ENCODE peak calls at places on chromosomes 12 and 14, in four cellular contexts. Z, N, X and S are unnamed samples.

GRCh38 chr14:97709552-97709951 is 912.4 kb downstream of the VRK1 start:
- DNase-seq in Z (no peak), X (no peak), N (no peak), S (no peak)

GRCh38 chr12:39122562-39123204 is 217.3 kb upstream of the CPNE8 start:
- DNase-seq in X (no peak), N (no peak), Z (no peak), S (no peak)

GRCh38 chr12:2924019-2924418 is 33.3 kb downstream of the TULP3 start:
- DNase-seq in N (peak), X (no peak), Z (peak), S (no peak)

GRCh38 chr12:52647601-52648000 is 4.4 kb downstream of the KRT2 start:
- DNase-seq in N (no peak), X (no peak), Z (no peak), S (no peak)

GRCh38 chr14:99118046-99118721 is 153.8 kb downstream of the BCL11B start:
- DNase-seq in Z (no peak), N (no peak), X (no peak), S (no peak)

GRCh38 chr12:67650528-67651379 is 2.2 kb downstream of the DYRK2 start:
- DNase-seq in Z (no peak), X (no peak), N (no peak), S (peak)

GRCh38 chr12:30111719-30112118 is 328.0 kb upstream of the TMTC1 start:
- DNase-seq in N (no peak), X (no peak), Z (no peak), S (no peak)

GRCh38 chr12:98973395-98973794 is 328.3 kb downstream of the APAF1 start:
- DNase-seq in N (no peak), Z (peak), X (no peak), S (no peak)

GRCh38 chr14:77041837-77042557 is 13.5 kb upstream of the IRF2BPL start:
- DNase-seq in N (peak), Z (peak), X (no peak), S (peak)

GRCh38 chr14:105477659-105478623 is 3.3 kb downstream of the CRIP2 start:
- DNase-seq in X (no peak), Z (no peak), N (no peak), S (no peak)

GRCh38 chr12:46675736-46676135 is 150.1 kb downstream of the SLC38A4 start:
- DNase-seq in X (no peak), Z (peak), N (no peak), S (peak)

GRCh38 chr14:94000986-94001385 is 3.9 kb downstream of the CCDC197 start:
- DNase-seq in N (no peak), Z (no peak), X (no peak), S (no peak)

GRCh38 chr14:94000267-94000666 is 3.2 kb downstream of the CCDC197 start:
- DNase-seq in N (no peak), Z (no peak), X (no peak), S (no peak)

GRCh38 chr14:93997933-93998870 is 1.1 kb downstream of the CCDC197 start:
- DNase-seq in X (no peak), Z (no peak), N (no peak), S (no peak)

GRCh38 chr14:93998871-93999403 is 1.8 kb downstream of the CCDC197 start:
- DNase-seq in X (no peak), Z (no peak), N (no peak), S (peak)

DNA sequence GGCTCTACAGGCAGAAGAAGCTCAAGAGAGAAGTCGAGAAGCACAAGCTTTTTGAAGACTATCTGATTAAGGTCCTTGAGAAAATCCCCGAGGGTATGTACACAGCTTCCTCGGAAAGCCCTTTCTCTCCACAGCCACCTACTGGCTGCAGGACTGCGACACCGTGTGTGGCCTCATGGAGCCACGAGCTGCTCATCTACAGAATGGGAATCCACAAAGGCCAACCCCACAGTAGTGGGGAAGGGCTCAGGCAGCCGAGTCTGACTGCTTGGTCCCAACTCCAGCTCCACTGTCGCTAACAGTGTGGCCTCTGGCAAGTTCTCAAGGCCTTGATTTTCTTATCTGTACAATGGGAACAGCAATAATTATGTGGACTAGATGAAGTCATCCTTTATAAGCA is 2.5 kb downstream of the CCDC197 start:
- DNase-seq in X (no peak), Z (no peak), N (no peak), S (peak)
- TF ChIP-seq CTCF in X (no peak), Z (no peak), N (no peak), S (peak)

GRCh38 chr14:64745511-64746041 is 41.4 kb downstream of the PLEKHG3 start:
- DNase-seq in X (no peak), N (no peak), Z (peak), S (no peak)
- TF ChIP-seq CTCF in X (no peak), N (no peak), Z (peak), S (no peak)

GRCh38 chr14:74488788-74489397 is 4.2 kb downstream of the NPC2 start:
- DNase-seq in X (no peak), Z (peak), N (peak), S (peak)

GRCh38 chr14:74492413-74493342 is at the start of gene NPC2:
- DNase-seq in Z (peak), N (no peak), X (no peak), S (no peak)

GRCh38 chr14:74495356-74495755 is 1.8 kb downstream of the ISCA2 start:
- DNase-seq in Z (no peak), N (no peak), X (no peak), S (no peak)

GRCh38 chr14:74493343-74494261 is at the start of gene ISCA2:
- DNase-seq in X (peak), N (peak), Z (peak), S (peak)

DNA sequence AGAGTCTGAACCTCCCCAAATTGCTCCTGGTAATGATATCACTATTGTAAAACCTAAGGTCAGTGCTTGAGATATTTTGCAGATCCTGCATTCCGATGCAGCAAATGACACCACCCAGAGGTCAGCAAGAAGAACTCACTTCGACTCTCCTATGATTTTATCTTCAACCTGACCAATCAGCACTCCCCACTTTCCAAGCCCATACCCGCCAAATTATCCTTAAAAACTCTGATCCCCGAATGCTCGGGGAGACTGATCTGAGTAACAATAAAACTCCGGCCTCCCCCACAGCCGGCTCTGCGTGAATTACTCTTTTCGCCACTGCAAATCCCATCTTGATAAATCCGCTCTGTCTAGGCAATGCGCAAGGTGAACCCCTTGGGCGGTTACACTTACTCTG is 1.2 kb downstream of the NPC2 start:
- DNase-seq in X (no peak), N (peak), Z (peak), S (peak)
- TF ChIP-seq CTCF in X (no peak), N (no peak), Z (peak), S (peak)

GRCh38 chr12:42810006-42810405 is 220.5 kb upstream of the PRICKLE1 start:
- DNase-seq in N (no peak), X (no peak), Z (peak), S (no peak)

GRCh38 chr12:42812086-42812485 is 222.5 kb upstream of the PRICKLE1 start:
- DNase-seq in X (no peak), Z (no peak), N (no peak), S (no peak)

GRCh38 chr12:42807766-42808165 is 218.2 kb upstream of the PRICKLE1 start:
- DNase-seq in Z (peak), N (no peak), X (no peak), S (no peak)

GRCh38 chr12:42807251-42807650 is 217.7 kb upstream of the PRICKLE1 start:
- DNase-seq in X (no peak), Z (no peak), N (no peak), S (no peak)

DNA sequence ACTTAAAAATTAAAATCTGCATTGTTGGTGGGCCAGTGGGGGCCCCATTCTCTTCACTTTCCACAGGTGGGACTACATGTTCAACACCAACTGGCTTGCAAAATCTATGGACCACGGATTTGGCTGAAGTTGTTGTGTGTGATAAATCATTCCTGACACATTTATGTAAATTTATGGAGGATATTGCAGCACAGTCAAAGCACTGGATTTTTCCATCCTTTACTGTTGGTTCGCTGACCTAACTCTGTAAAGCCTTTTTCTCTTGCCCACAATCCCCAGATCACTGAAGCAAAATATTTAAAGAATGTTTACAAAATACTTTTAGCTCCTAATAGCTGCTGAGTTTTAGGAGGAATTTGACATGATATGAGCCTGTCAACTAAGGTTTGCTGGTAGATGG is 219.7 kb upstream of the PRICKLE1 start:
- DNase-seq in Z (peak), X (no peak), N (no peak), S (no peak)
- TF ChIP-seq CTCF in Z (no peak), X (no peak), N (no peak), S (no peak)

GRCh38 chr12:57389033-57389432 is 41.8 kb downstream of the R3HDM2 start:
- DNase-seq in Z (peak), N (peak), X (no peak), S (no peak)

GRCh38 chr12:57385586-57385985 is 45.3 kb downstream of the R3HDM2 start:
- DNase-seq in X (no peak), N (no peak), Z (no peak), S (peak)

GRCh38 chr12:57390174-57390573 is 40.7 kb downstream of the R3HDM2 start:
- DNase-seq in N (no peak), X (no peak), Z (no peak), S (no peak)

GRCh38 chr12:57386187-57386720 is 44.6 kb downstream of the R3HDM2 start:
- DNase-seq in X (no peak), Z (no peak), N (no peak), S (no peak)

DNA sequence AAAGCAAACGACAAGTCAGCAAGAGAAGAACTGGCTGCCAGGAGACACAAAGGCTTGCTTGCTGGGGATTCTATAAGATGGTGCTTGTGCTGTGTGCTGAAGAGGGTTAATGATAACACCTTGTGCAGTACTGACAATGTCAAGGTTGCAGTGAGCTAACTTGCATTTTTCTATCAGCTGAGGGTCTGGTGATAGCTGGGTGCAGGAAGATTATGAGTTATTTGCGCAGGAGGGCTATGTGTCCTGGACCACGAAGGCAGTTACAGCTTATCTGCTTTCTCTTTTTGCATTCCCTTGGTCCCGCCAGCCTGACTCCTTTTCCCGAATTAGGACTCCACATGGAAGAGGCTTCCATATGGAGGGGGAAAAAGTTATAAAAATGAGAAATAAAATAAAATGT is 42.4 kb downstream of the R3HDM2 start:
- DNase-seq in Z (no peak), X (no peak), N (no peak), S (no peak)
- TF ChIP-seq CTCF in Z (no peak), X (no peak), N (no peak), S (no peak)

DNA sequence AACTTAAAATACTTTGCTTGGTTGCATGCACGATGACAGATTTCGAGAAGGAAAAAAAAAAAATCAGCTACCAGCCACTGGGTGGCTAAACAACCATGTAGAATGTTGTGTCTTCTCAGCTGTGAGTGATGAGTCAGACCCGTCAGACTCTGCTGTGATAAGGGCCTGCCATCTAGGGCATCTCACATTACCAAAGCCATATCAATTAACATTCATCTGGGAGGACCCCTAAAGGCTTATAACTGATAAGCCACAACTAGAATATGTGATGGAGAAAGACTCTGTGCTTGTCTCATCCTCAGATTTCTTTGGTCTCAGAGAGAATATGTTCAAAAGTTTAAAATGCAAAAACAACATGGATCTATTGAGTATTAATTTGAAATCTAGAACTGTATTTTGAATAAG is 111.5 kb downstream of the PAX9 start:
- DNase-seq in Z (peak), N (no peak), X (no peak), S (no peak)
- TF ChIP-seq CTCF in Z (peak), N (no peak), X (no peak), S (no peak)

GRCh38 chr12:13609874-13610273 is 371.5 kb downstream of the GRIN2B start:
- DNase-seq in Z (no peak), X (no peak), N (no peak), S (no peak)

GRCh38 chr12:13602217-13602616 is 379.2 kb downstream of the GRIN2B start:
- DNase-seq in X (no peak), N (no peak), Z (no peak), S (no peak)

GRCh38 chr12:13606290-13606689 is 375.1 kb downstream of the GRIN2B start:
- DNase-seq in Z (no peak), X (no peak), N (no peak), S (no peak)

DNA sequence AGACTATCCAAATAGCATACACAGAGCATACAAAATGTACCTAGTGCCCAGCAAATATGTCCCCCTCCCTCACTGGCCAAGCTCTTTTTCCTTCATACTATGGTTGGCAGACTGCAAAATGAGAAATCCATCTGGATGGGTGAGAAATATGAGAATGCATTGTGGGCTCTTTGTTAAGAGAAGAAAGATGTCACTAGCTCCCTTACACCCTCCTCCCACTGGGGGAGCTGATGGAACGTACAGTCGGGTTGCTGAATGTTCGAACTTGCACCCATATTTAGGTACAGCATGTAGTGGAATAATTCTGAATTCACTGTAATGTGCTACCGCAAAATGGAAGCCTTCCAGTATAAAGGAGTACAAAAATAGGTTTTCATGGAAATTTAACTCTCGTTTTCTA is 377.5 kb downstream of the GRIN2B start:
- DNase-seq in X (no peak), N (no peak), Z (no peak), S (no peak)
- TF ChIP-seq CTCF in X (no peak), N (no peak), Z (no peak), S (no peak)

GRCh38 chr14:106657460-106657859 is 1131.1 kb downstream of the TMEM121 start:
- DNase-seq in Z (no peak), N (no peak), X (no peak), S (peak)
- TF ChIP-seq CTCF in Z (no peak), N (no peak), X (no peak), S (peak)

DNA sequence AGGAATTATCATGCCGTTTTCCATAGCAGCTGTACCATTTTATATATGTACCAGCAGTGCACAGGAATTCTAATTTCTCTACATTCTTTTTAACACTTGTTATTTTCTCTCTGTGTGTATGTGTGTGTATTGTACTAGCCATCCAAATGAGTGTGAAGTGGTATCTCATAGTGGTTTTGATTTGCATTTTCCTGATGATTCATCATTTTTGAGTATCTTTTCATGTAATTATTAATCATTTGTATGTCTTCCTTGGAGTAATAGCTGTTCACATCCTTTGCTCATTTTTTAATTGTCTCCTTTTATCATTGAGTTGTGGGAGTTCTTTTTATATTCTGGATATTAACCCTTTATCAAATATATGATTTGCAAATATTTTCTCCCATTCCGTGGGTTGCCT is 95.6 kb upstream of the MANSC4 start:
- DNase-seq in N (no peak), X (no peak), Z (no peak), S (no peak)
- TF ChIP-seq CTCF in N (no peak), X (no peak), Z (no peak), S (no peak)

GRCh38 chr14:73633517-73634332 is 11.1 kb upstream of the DNAL1 start:
- DNase-seq in X (no peak), N (peak), Z (peak), S (peak)

GRCh38 chr14:73630009-73630780 is 14.6 kb upstream of the DNAL1 start:
- DNase-seq in X (no peak), Z (no peak), N (no peak), S (no peak)

GRCh38 chr14:73637830-73638229 is 7.0 kb upstream of the DNAL1 start:
- DNase-seq in Z (no peak), X (no peak), N (no peak), S (no peak)

GRCh38 chr14:73633115-73633514 is 11.7 kb upstream of the DNAL1 start:
- DNase-seq in X (no peak), N (no peak), Z (no peak), S (no peak)

DNA sequence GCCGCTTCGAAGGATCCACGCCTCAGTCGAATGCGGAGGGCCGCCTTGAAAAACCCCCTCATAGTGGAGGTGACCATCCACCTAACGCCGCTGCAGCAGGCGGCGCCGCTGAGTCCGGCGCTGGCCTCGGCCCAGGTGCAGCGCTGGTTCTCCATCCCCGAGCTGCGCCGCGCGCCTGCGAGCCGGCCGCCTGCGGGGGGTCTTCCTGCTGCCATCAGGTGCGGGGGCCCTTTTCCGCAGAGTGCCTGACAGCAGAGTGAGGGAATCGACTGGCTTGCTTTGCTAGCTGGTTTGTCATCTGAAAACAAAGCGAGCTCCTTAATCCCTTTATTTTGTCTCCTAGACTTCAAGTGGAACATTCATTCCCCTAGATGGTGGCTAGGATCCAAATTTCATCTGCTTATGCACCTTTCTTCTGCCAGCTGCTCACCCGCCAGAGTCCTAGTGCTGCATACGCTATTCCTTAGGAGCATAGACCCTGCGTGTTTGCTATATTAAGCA is 10.4 kb upstream of the DNAL1 start:
- DNase-seq in X (peak), N (no peak), Z (peak), S (peak)
- TF ChIP-seq CTCF in X (no peak), N (no peak), Z (peak), S (no peak)